ENCODE peak calls at places on chromosomes 13 and 19, in eight cellular contexts. One of them, this sample, is unnamed.

GRCh38 chr13:103188688-103189326 is 122.6 kb upstream of the SLC10A2 start:
- DNase-seq in NCI-H510A: peak
- DNase-seq in T-helper 1 cell: no peak
- DNase-seq in stimulated activated naive CD4-positive, alpha-beta T cell: no peak
- DNase-seq in AG09319: no peak
- DNase-seq in NCI-H1417 treated with DMSO at 0.1 percent for 48 hours: peak
- DNase-seq in suprapubic skin: no peak
- DNase-seq in RWPE1: peak
- DNase-seq in this sample: no peak

GRCh38 chr19:36152061-36152885 is at the start of gene COX7A1:
- DNase-seq in NCI-H510A: no peak
- DNase-seq in T-helper 1 cell: no peak
- DNase-seq in stimulated activated naive CD4-positive, alpha-beta T cell: no peak
- DNase-seq in AG09319: no peak
- DNase-seq in NCI-H1417 treated with DMSO at 0.1 percent for 48 hours: no peak
- DNase-seq in suprapubic skin: peak
- DNase-seq in RWPE1: no peak
- DNase-seq in this sample: no peak

GRCh38 chr13:32453981-32454380 is 26.1 kb upstream of the N4BP2L1 start:
- DNase-seq in NCI-H510A: no peak
- DNase-seq in T-helper 1 cell: no peak
- DNase-seq in stimulated activated naive CD4-positive, alpha-beta T cell: no peak
- DNase-seq in AG09319: no peak
- DNase-seq in NCI-H1417 treated with DMSO at 0.1 percent for 48 hours: no peak
- DNase-seq in suprapubic skin: no peak
- DNase-seq in RWPE1: no peak
- DNase-seq in this sample: no peak

GRCh38 chr19:18814063-18814462 is 17.7 kb upstream of the UPF1 start:
- DNase-seq in NCI-H510A: no peak
- DNase-seq in T-helper 1 cell: no peak
- DNase-seq in stimulated activated naive CD4-positive, alpha-beta T cell: no peak
- DNase-seq in AG09319: no peak
- DNase-seq in NCI-H1417 treated with DMSO at 0.1 percent for 48 hours: no peak
- DNase-seq in suprapubic skin: no peak
- DNase-seq in RWPE1: no peak
- DNase-seq in this sample: no peak

GRCh38 chr13:65926750-65927171 is 1303.4 kb downstream of the PCDH9 start:
- DNase-seq in NCI-H510A: no peak
- DNase-seq in T-helper 1 cell: no peak
- DNase-seq in stimulated activated naive CD4-positive, alpha-beta T cell: no peak
- DNase-seq in AG09319: no peak
- DNase-seq in NCI-H1417 treated with DMSO at 0.1 percent for 48 hours: no peak
- DNase-seq in suprapubic skin: no peak
- DNase-seq in RWPE1: no peak
- DNase-seq in this sample: peak

GRCh38 chr13:85772379-85772778 is 26.8 kb downstream of the SLITRK6 start:
- DNase-seq in NCI-H510A: no peak
- DNase-seq in T-helper 1 cell: no peak
- DNase-seq in stimulated activated naive CD4-positive, alpha-beta T cell: no peak
- DNase-seq in AG09319: no peak
- DNase-seq in NCI-H1417 treated with DMSO at 0.1 percent for 48 hours: no peak
- DNase-seq in suprapubic skin: no peak
- DNase-seq in RWPE1: peak
- DNase-seq in this sample: no peak

GRCh38 chr13:35891973-35892441 is 239.2 kb downstream of the DCLK1 start:
- DNase-seq in NCI-H510A: no peak
- DNase-seq in T-helper 1 cell: no peak
- DNase-seq in stimulated activated naive CD4-positive, alpha-beta T cell: no peak
- DNase-seq in AG09319: no peak
- DNase-seq in NCI-H1417 treated with DMSO at 0.1 percent for 48 hours: no peak
- DNase-seq in suprapubic skin: no peak
- DNase-seq in RWPE1: peak
- DNase-seq in this sample: no peak

GRCh38 chr19:33558846-33559245 is 37.3 kb upstream of the PEPD start:
- DNase-seq in NCI-H510A: no peak
- DNase-seq in T-helper 1 cell: no peak
- DNase-seq in stimulated activated naive CD4-positive, alpha-beta T cell: no peak
- DNase-seq in AG09319: no peak
- DNase-seq in NCI-H1417 treated with DMSO at 0.1 percent for 48 hours: no peak
- DNase-seq in suprapubic skin: no peak
- DNase-seq in RWPE1: no peak
- DNase-seq in this sample: no peak

GRCh38 chr13:98496239-98496668 is 80.7 kb downstream of the STK24 start:
- DNase-seq in NCI-H510A: no peak
- DNase-seq in T-helper 1 cell: no peak
- DNase-seq in stimulated activated naive CD4-positive, alpha-beta T cell: no peak
- DNase-seq in AG09319: no peak
- DNase-seq in NCI-H1417 treated with DMSO at 0.1 percent for 48 hours: no peak
- DNase-seq in suprapubic skin: peak
- DNase-seq in RWPE1: no peak
- DNase-seq in this sample: no peak

GRCh38 chr13:40176242-40176641 is 490.2 kb downstream of the FOXO1 start:
- DNase-seq in NCI-H510A: no peak
- DNase-seq in T-helper 1 cell: no peak
- DNase-seq in stimulated activated naive CD4-positive, alpha-beta T cell: no peak
- DNase-seq in AG09319: no peak
- DNase-seq in NCI-H1417 treated with DMSO at 0.1 percent for 48 hours: no peak
- DNase-seq in suprapubic skin: no peak
- DNase-seq in RWPE1: no peak
- DNase-seq in this sample: no peak

GRCh38 chr13:80001510-80001842 is 339.4 kb downstream of the SPRY2 start:
- DNase-seq in NCI-H510A: no peak
- DNase-seq in T-helper 1 cell: no peak
- DNase-seq in stimulated activated naive CD4-positive, alpha-beta T cell: no peak
- DNase-seq in AG09319: no peak
- DNase-seq in NCI-H1417 treated with DMSO at 0.1 percent for 48 hours: no peak
- DNase-seq in suprapubic skin: no peak
- DNase-seq in RWPE1: no peak
- DNase-seq in this sample: no peak

GRCh38 chr19:54248016-54248601 is 5.5 kb upstream of the LILRA6 start:
- DNase-seq in NCI-H510A: no peak
- DNase-seq in T-helper 1 cell: no peak
- DNase-seq in stimulated activated naive CD4-positive, alpha-beta T cell: no peak
- DNase-seq in AG09319: no peak
- DNase-seq in NCI-H1417 treated with DMSO at 0.1 percent for 48 hours: no peak
- DNase-seq in suprapubic skin: peak
- DNase-seq in RWPE1: no peak
- DNase-seq in this sample: no peak

GRCh38 chr13:44617648-44618047 is 41.5 kb upstream of the TSC22D1 start:
- DNase-seq in NCI-H510A: no peak
- DNase-seq in T-helper 1 cell: no peak
- DNase-seq in stimulated activated naive CD4-positive, alpha-beta T cell: no peak
- DNase-seq in AG09319: no peak
- DNase-seq in NCI-H1417 treated with DMSO at 0.1 percent for 48 hours: no peak
- DNase-seq in suprapubic skin: no peak
- DNase-seq in RWPE1: no peak
- DNase-seq in this sample: no peak

GRCh38 chr19:52640916-52641315 is 2.8 kb upstream of the ZNF83 start:
- DNase-seq in NCI-H510A: no peak
- DNase-seq in T-helper 1 cell: no peak
- DNase-seq in stimulated activated naive CD4-positive, alpha-beta T cell: no peak
- DNase-seq in AG09319: no peak
- DNase-seq in NCI-H1417 treated with DMSO at 0.1 percent for 48 hours: no peak
- DNase-seq in suprapubic skin: no peak
- DNase-seq in RWPE1: no peak
- DNase-seq in this sample: no peak

GRCh38 chr19:10670187-10670586 is 16.0 kb downstream of the ILF3 start:
- DNase-seq in NCI-H510A: no peak
- DNase-seq in T-helper 1 cell: no peak
- DNase-seq in stimulated activated naive CD4-positive, alpha-beta T cell: no peak
- DNase-seq in AG09319: no peak
- DNase-seq in NCI-H1417 treated with DMSO at 0.1 percent for 48 hours: no peak
- DNase-seq in suprapubic skin: no peak
- DNase-seq in RWPE1: no peak
- DNase-seq in this sample: no peak

GRCh38 chr13:31538067-31539042 is 201.0 kb upstream of the RXFP2 start:
- DNase-seq in NCI-H510A: no peak
- DNase-seq in T-helper 1 cell: no peak
- DNase-seq in stimulated activated naive CD4-positive, alpha-beta T cell: no peak
- DNase-seq in AG09319: no peak
- DNase-seq in NCI-H1417 treated with DMSO at 0.1 percent for 48 hours: no peak
- DNase-seq in suprapubic skin: no peak
- DNase-seq in RWPE1: peak
- DNase-seq in this sample: peak

GRCh38 chr19:37987356-37988332 is 80.6 kb downstream of the SIPA1L3 start:
- DNase-seq in NCI-H510A: no peak
- DNase-seq in T-helper 1 cell: no peak
- DNase-seq in stimulated activated naive CD4-positive, alpha-beta T cell: no peak
- DNase-seq in AG09319: no peak
- DNase-seq in NCI-H1417 treated with DMSO at 0.1 percent for 48 hours: no peak
- DNase-seq in suprapubic skin: no peak
- DNase-seq in RWPE1: no peak
- DNase-seq in this sample: no peak

GRCh38 chr13:51532736-51533197 is 51.5 kb upstream of the WDFY2 start:
- DNase-seq in NCI-H510A: no peak
- DNase-seq in T-helper 1 cell: no peak
- DNase-seq in stimulated activated naive CD4-positive, alpha-beta T cell: no peak
- DNase-seq in AG09319: no peak
- DNase-seq in NCI-H1417 treated with DMSO at 0.1 percent for 48 hours: no peak
- DNase-seq in suprapubic skin: no peak
- DNase-seq in RWPE1: no peak
- DNase-seq in this sample: no peak

GRCh38 chr13:48561461-48562224 is 28.8 kb upstream of the RCBTB2 start:
- DNase-seq in NCI-H510A: no peak
- DNase-seq in T-helper 1 cell: no peak
- DNase-seq in stimulated activated naive CD4-positive, alpha-beta T cell: no peak
- DNase-seq in AG09319: no peak
- DNase-seq in NCI-H1417 treated with DMSO at 0.1 percent for 48 hours: no peak
- DNase-seq in suprapubic skin: no peak
- DNase-seq in RWPE1: no peak
- DNase-seq in this sample: no peak

GRCh38 chr13:80945328-80945727 is 604.4 kb upstream of the SPRY2 start:
- DNase-seq in NCI-H510A: no peak
- DNase-seq in T-helper 1 cell: no peak
- DNase-seq in stimulated activated naive CD4-positive, alpha-beta T cell: no peak
- DNase-seq in AG09319: no peak
- DNase-seq in NCI-H1417 treated with DMSO at 0.1 percent for 48 hours: no peak
- DNase-seq in suprapubic skin: no peak
- DNase-seq in RWPE1: no peak
- DNase-seq in this sample: peak

GRCh38 chr19:45781282-45782161 is 768 bp downstream of the DMPK start:
- DNase-seq in NCI-H510A: peak
- DNase-seq in T-helper 1 cell: no peak
- DNase-seq in stimulated activated naive CD4-positive, alpha-beta T cell: no peak
- DNase-seq in AG09319: no peak
- DNase-seq in NCI-H1417 treated with DMSO at 0.1 percent for 48 hours: peak
- DNase-seq in suprapubic skin: no peak
- DNase-seq in RWPE1: peak
- DNase-seq in this sample: peak

GRCh38 chr13:46860734-46861133 is 36.1 kb downstream of the HTR2A start:
- DNase-seq in NCI-H510A: no peak
- DNase-seq in T-helper 1 cell: no peak
- DNase-seq in stimulated activated naive CD4-positive, alpha-beta T cell: no peak
- DNase-seq in AG09319: no peak
- DNase-seq in NCI-H1417 treated with DMSO at 0.1 percent for 48 hours: no peak
- DNase-seq in suprapubic skin: no peak
- DNase-seq in RWPE1: no peak
- DNase-seq in this sample: no peak

GRCh38 chr13:36567485-36567884 is 106.3 kb upstream of the SERTM1 start:
- DNase-seq in NCI-H510A: no peak
- DNase-seq in T-helper 1 cell: no peak
- DNase-seq in stimulated activated naive CD4-positive, alpha-beta T cell: no peak
- DNase-seq in AG09319: no peak
- DNase-seq in NCI-H1417 treated with DMSO at 0.1 percent for 48 hours: no peak
- DNase-seq in suprapubic skin: no peak
- DNase-seq in RWPE1: no peak
- DNase-seq in this sample: no peak

GRCh38 chr13:30776661-30777060 is 41.3 kb downstream of the ALOX5AP start:
- DNase-seq in NCI-H510A: no peak
- DNase-seq in T-helper 1 cell: no peak
- DNase-seq in stimulated activated naive CD4-positive, alpha-beta T cell: no peak
- DNase-seq in AG09319: no peak
- DNase-seq in NCI-H1417 treated with DMSO at 0.1 percent for 48 hours: no peak
- DNase-seq in suprapubic skin: no peak
- DNase-seq in RWPE1: no peak
- DNase-seq in this sample: no peak

GRCh38 chr13:77516342-77516789 is 19.1 kb upstream of the SCEL start:
- DNase-seq in NCI-H510A: no peak
- DNase-seq in T-helper 1 cell: no peak
- DNase-seq in stimulated activated naive CD4-positive, alpha-beta T cell: no peak
- DNase-seq in AG09319: no peak
- DNase-seq in NCI-H1417 treated with DMSO at 0.1 percent for 48 hours: no peak
- DNase-seq in suprapubic skin: no peak
- DNase-seq in RWPE1: peak
- DNase-seq in this sample: no peak

GRCh38 chr19:2175742-2176141 is 12.0 kb downstream of the DOT1L start:
- DNase-seq in NCI-H510A: no peak
- DNase-seq in T-helper 1 cell: no peak
- DNase-seq in stimulated activated naive CD4-positive, alpha-beta T cell: no peak
- DNase-seq in AG09319: no peak
- DNase-seq in NCI-H1417 treated with DMSO at 0.1 percent for 48 hours: no peak
- DNase-seq in suprapubic skin: no peak
- DNase-seq in RWPE1: no peak
- DNase-seq in this sample: no peak

GRCh38 chr13:112688560-112689497 is 1.0 kb upstream of the ATP11A start:
- DNase-seq in NCI-H510A: no peak
- DNase-seq in T-helper 1 cell: no peak
- DNase-seq in stimulated activated naive CD4-positive, alpha-beta T cell: no peak
- DNase-seq in AG09319: no peak
- DNase-seq in NCI-H1417 treated with DMSO at 0.1 percent for 48 hours: no peak
- DNase-seq in suprapubic skin: no peak
- DNase-seq in RWPE1: no peak
- DNase-seq in this sample: peak

GRCh38 chr13:27406178-27406939 is 18.1 kb upstream of the GTF3A start:
- DNase-seq in NCI-H510A: peak
- DNase-seq in T-helper 1 cell: no peak
- DNase-seq in stimulated activated naive CD4-positive, alpha-beta T cell: no peak
- DNase-seq in AG09319: no peak
- DNase-seq in NCI-H1417 treated with DMSO at 0.1 percent for 48 hours: peak
- DNase-seq in suprapubic skin: no peak
- DNase-seq in RWPE1: peak
- DNase-seq in this sample: no peak

GRCh38 chr13:49320975-49321374 is 73.2 kb downstream of the CDADC1 start:
- DNase-seq in NCI-H510A: no peak
- DNase-seq in T-helper 1 cell: no peak
- DNase-seq in stimulated activated naive CD4-positive, alpha-beta T cell: no peak
- DNase-seq in AG09319: no peak
- DNase-seq in NCI-H1417 treated with DMSO at 0.1 percent for 48 hours: no peak
- DNase-seq in suprapubic skin: no peak
- DNase-seq in RWPE1: no peak
- DNase-seq in this sample: no peak

GRCh38 chr13:38223093-38223492 is 126.6 kb upstream of the UFM1 start:
- DNase-seq in NCI-H510A: no peak
- DNase-seq in T-helper 1 cell: no peak
- DNase-seq in stimulated activated naive CD4-positive, alpha-beta T cell: no peak
- DNase-seq in AG09319: no peak
- DNase-seq in NCI-H1417 treated with DMSO at 0.1 percent for 48 hours: no peak
- DNase-seq in suprapubic skin: no peak
- DNase-seq in RWPE1: no peak
- DNase-seq in this sample: no peak

GRCh38 chr13:110262494-110262893 is 44.5 kb downstream of the COL4A1 start:
- DNase-seq in NCI-H510A: no peak
- DNase-seq in T-helper 1 cell: no peak
- DNase-seq in stimulated activated naive CD4-positive, alpha-beta T cell: no peak
- DNase-seq in AG09319: no peak
- DNase-seq in NCI-H1417 treated with DMSO at 0.1 percent for 48 hours: no peak
- DNase-seq in suprapubic skin: no peak
- DNase-seq in RWPE1: no peak
- DNase-seq in this sample: no peak

GRCh38 chr19:35531291-35531690 is 2.0 kb upstream of the GAPDHS start:
- DNase-seq in NCI-H510A: no peak
- DNase-seq in T-helper 1 cell: no peak
- DNase-seq in stimulated activated naive CD4-positive, alpha-beta T cell: no peak
- DNase-seq in AG09319: no peak
- DNase-seq in NCI-H1417 treated with DMSO at 0.1 percent for 48 hours: no peak
- DNase-seq in suprapubic skin: no peak
- DNase-seq in RWPE1: no peak
- DNase-seq in this sample: no peak

GRCh38 chr19:50967924-50968708 is 1.3 kb downstream of the KLK6 start:
- DNase-seq in NCI-H510A: no peak
- DNase-seq in T-helper 1 cell: no peak
- DNase-seq in stimulated activated naive CD4-positive, alpha-beta T cell: no peak
- DNase-seq in AG09319: no peak
- DNase-seq in NCI-H1417 treated with DMSO at 0.1 percent for 48 hours: no peak
- DNase-seq in suprapubic skin: no peak
- DNase-seq in RWPE1: no peak
- DNase-seq in this sample: no peak

GRCh38 chr19:47022541-47023447 is 3.2 kb downstream of the NPAS1 start:
- DNase-seq in NCI-H510A: no peak
- DNase-seq in T-helper 1 cell: no peak
- DNase-seq in stimulated activated naive CD4-positive, alpha-beta T cell: no peak
- DNase-seq in AG09319: no peak
- DNase-seq in NCI-H1417 treated with DMSO at 0.1 percent for 48 hours: no peak
- DNase-seq in suprapubic skin: no peak
- DNase-seq in RWPE1: no peak
- DNase-seq in this sample: no peak

This sample was measured in stomach.